ENCODE peak calls at places on chromosome 3, in seven cellular contexts. I is AG04450, Z is A673, K is AG09319, E is DND-41, B is epithelial cell of esophagus, Y is prostate gland. O is an unnamed sample.

GRCh38 chr3:157290761-157291160 is 130.8 kb upstream of the CCNL1 start:
- DNase-seq in K (peak), Y (no peak), I (peak), B (no peak), Z (peak), E (no peak), O (peak)

GRCh38 chr3:44030690-44031344 is 210.9 kb upstream of the TOPAZ1 start:
- DNase-seq in B (no peak), I (no peak), Z (no peak), E (no peak), K (no peak), Y (no peak), O (peak)

GRCh38 chr3:97719156-97719821 is 45.3 kb upstream of the ARL6 start:
- DNase-seq in Z (peak), B (peak), I (peak), E (peak), Y (peak), K (peak), O (peak)

GRCh38 chr3:30747771-30748281 is 141.4 kb downstream of the TGFBR2 start:
- DNase-seq in K (peak), E (peak), Z (peak), B (peak), I (no peak), Y (no peak), O (peak)

GRCh38 chr3:359672-360071 is 163.1 kb downstream of the CHL1 start:
- DNase-seq in B (no peak), I (no peak), Z (no peak), K (no peak), Y (no peak), E (no peak), O (no peak)

GRCh38 chr3:20741381-20741780 is 555.4 kb upstream of the SGO1 start:
- DNase-seq in Y (no peak), K (no peak), I (no peak), B (no peak), E (no peak), Z (no peak), O (no peak)

GRCh38 chr3:43894176-43895049 is 203.7 kb downstream of the ABHD5 start:
- DNase-seq in I (peak), B (peak), K (no peak), Z (peak), Y (peak), E (no peak), O (no peak)

GRCh38 chr3:96354742-96355141 is 459.7 kb upstream of the EPHA6 start:
- DNase-seq in K (no peak), B (peak), I (no peak), Y (no peak), Z (no peak), E (no peak), O (peak)

GRCh38 chr3:134644731-134645514 is 5.9 kb downstream of the KY start:
- DNase-seq in I (no peak), E (no peak), K (no peak), B (no peak), Y (no peak), Z (no peak), O (no peak)

GRCh38 chr3:14222900-14223594 is 44.4 kb downstream of the LSM3 start:
- DNase-seq in B (peak), K (no peak), E (no peak), Y (no peak), Z (no peak), I (no peak), O (no peak)

GRCh38 chr3:44721231-44722102 is 8.0 kb upstream of the ZNF501 start:
- DNase-seq in B (peak), Z (no peak), I (no peak), E (no peak), K (no peak), Y (no peak), O (peak)

GRCh38 chr3:185744997-185745843 is 79.6 kb downstream of the IGF2BP2 start:
- DNase-seq in B (peak), Z (peak), I (peak), Y (no peak), K (no peak), E (no peak), O (peak)

GRCh38 chr3:160296591-160296990 is 71.4 kb downstream of the C3orf80 start:
- DNase-seq in Z (no peak), K (no peak), B (no peak), Y (no peak), E (no peak), I (no peak), O (no peak)

GRCh38 chr3:39166932-39167532 is 13.6 kb upstream of the CSRNP1 start:
- DNase-seq in Y (peak), E (no peak), K (peak), I (no peak), Z (peak), B (peak), O (peak)

GRCh38 chr3:139772539-139773500 is 95.0 kb upstream of the NMNAT3 start:
- DNase-seq in B (peak), E (no peak), I (peak), Z (no peak), K (peak), Y (no peak), O (peak)

GRCh38 chr3:99646107-99646435 is 7.7 kb downstream of the COL8A1 start:
- DNase-seq in I (no peak), Z (peak), Y (no peak), B (peak), K (no peak), E (no peak), O (no peak)

GRCh38 chr3:46386206-46386605 is 15.5 kb downstream of the CCR5 start:
- DNase-seq in B (peak), I (no peak), E (peak), Y (peak), K (no peak), Z (no peak), O (peak)

GRCh38 chr3:56702487-56703315 is 19.6 kb upstream of the TASOR start:
- DNase-seq in B (peak), K (peak), I (peak), Z (peak), Y (peak), E (peak), O (peak)

GRCh38 chr3:56753206-56753605 is 48.5 kb downstream of the ARHGEF3 start:
- DNase-seq in Z (no peak), E (no peak), Y (no peak), K (no peak), B (peak), I (no peak), O (peak)

GRCh38 chr3:67460841-67461240 is 193.6 kb downstream of the SUCLG2 start:
- DNase-seq in B (no peak), I (no peak), Y (no peak), Z (no peak), K (no peak), E (no peak), O (no peak)

GRCh38 chr3:192259661-192260060 is 467.7 kb downstream of the FGF12 start:
- DNase-seq in K (no peak), E (no peak), Y (no peak), B (peak), I (no peak), Z (no peak), O (peak)

GRCh38 chr3:143977326-143978262 is 6.0 kb downstream of the DIPK2A start:
- DNase-seq in I (no peak), E (no peak), K (no peak), Z (no peak), Y (no peak), B (no peak), O (peak)

GRCh38 chr3:148026009-148026588 is 616.9 kb downstream of the ZIC1 start:
- DNase-seq in E (no peak), I (no peak), K (no peak), Z (no peak), B (no peak), Y (no peak), O (no peak)

GRCh38 chr3:14513566-14514322 is 26.4 kb downstream of the GRIP2 start:
- DNase-seq in E (no peak), I (no peak), B (no peak), K (no peak), Z (no peak), Y (no peak), O (no peak)

GRCh38 chr3:172614340-172615274 is 91.4 kb upstream of the TNFSF10 start:
- DNase-seq in K (no peak), E (no peak), B (no peak), I (no peak), Y (no peak), Z (no peak), O (no peak)

GRCh38 chr3:4983739-4984510 is 4.7 kb downstream of the BHLHE40 start:
- DNase-seq in E (peak), Y (no peak), K (peak), I (peak), B (peak), Z (peak), O (peak)

GRCh38 chr3:27090265-27091041 is 278.7 kb downstream of the NEK10 start:
- DNase-seq in Y (no peak), B (no peak), I (no peak), K (no peak), Z (no peak), E (no peak), O (no peak)

GRCh38 chr3:129633751-129634481 is 27.4 kb upstream of the PLXND1 start:
- DNase-seq in Z (no peak), B (peak), E (peak), K (no peak), Y (no peak), I (no peak), O (no peak)

GRCh38 chr3:160444411-160444810 is 5.2 kb downstream of the TRIM59 start:
- DNase-seq in I (no peak), Y (no peak), Z (no peak), E (no peak), K (no peak), B (peak), O (peak)

GRCh38 chr3:138432576-138433240 is 1.7 kb upstream of the ESYT3 start:
- DNase-seq in E (no peak), B (no peak), I (no peak), Z (no peak), Y (no peak), K (no peak), O (no peak)

GRCh38 chr3:37957185-37957936 is 33.2 kb upstream of the VILL start:
- DNase-seq in Y (no peak), E (no peak), Z (no peak), I (no peak), K (no peak), B (no peak), O (no peak)

GRCh38 chr3:37953995-37954394 is 36.6 kb upstream of the VILL start:
- DNase-seq in E (no peak), I (no peak), Y (no peak), Z (peak), B (no peak), K (no peak), O (no peak)

GRCh38 chr3:37955918-37956317 is 34.7 kb upstream of the VILL start:
- DNase-seq in K (no peak), E (no peak), Y (no peak), Z (peak), B (no peak), I (no peak), O (no peak)

GRCh38 chr3:37953226-37953625 is 37.4 kb upstream of the VILL start:
- DNase-seq in K (no peak), E (no peak), I (no peak), B (no peak), Y (no peak), Z (no peak), O (no peak)

GRCh38 chr3:37956353-37957184 is 34.0 kb upstream of the VILL start:
- DNase-seq in B (no peak), E (no peak), Y (no peak), I (no peak), K (no peak), Z (peak), O (no peak)
- TF ChIP-seq CTCF in B (no peak), E (no peak), Y (no peak), I (no peak), K (no peak), Z (no peak), O (no peak)

GRCh38 chr3:41419809-41420208 is 220.5 kb downstream of the CTNNB1 start:
- DNase-seq in E (no peak), I (no peak), Y (no peak), B (no peak), K (no peak), Z (no peak), O (no peak)

GRCh38 chr3:41424543-41425300 is 225.4 kb downstream of the CTNNB1 start:
- DNase-seq in B (peak), K (no peak), Y (no peak), I (no peak), Z (no peak), E (no peak), O (no peak)

GRCh38 chr3:41417574-41417973 is 218.3 kb downstream of the CTNNB1 start:
- DNase-seq in I (no peak), B (no peak), Y (no peak), E (no peak), Z (no peak), K (no peak), O (no peak)

GRCh38 chr3:41418961-41419691 is 219.8 kb downstream of the CTNNB1 start:
- DNase-seq in I (peak), Y (no peak), K (no peak), E (no peak), B (peak), Z (no peak), O (peak)
- TF ChIP-seq CTCF in I (no peak), Y (no peak), K (no peak), E (no peak), B (no peak), Z (no peak), O (no peak)

GRCh38 chr3:51980253-51980652 is 3.1 kb upstream of the ACY1 start:
- DNase-seq in K (no peak), B (no peak), E (no peak), Y (no peak), Z (no peak), I (no peak), O (no peak)

GRCh38 chr3:51982838-51983577 is at the start of gene ACY1:
- DNase-seq in K (peak), B (peak), I (peak), E (peak), Y (peak), Z (peak), O (peak)

GRCh38 chr3:51984269-51984647 is 923 bp downstream of the ACY1 start:
- DNase-seq in E (no peak), Z (no peak), B (no peak), I (no peak), Y (no peak), K (no peak), O (no peak)

GRCh38 chr3:51983578-51984268 is 388 bp downstream of the ACY1 start:
- DNase-seq in Z (no peak), Y (no peak), K (no peak), B (no peak), I (no peak), E (no peak), O (no peak)

GRCh38 chr3:51982352-51982837 is 940 bp upstream of the ACY1 start:
- DNase-seq in I (no peak), E (peak), Y (no peak), B (peak), Z (no peak), K (no peak), O (peak)
- TF ChIP-seq CTCF in I (peak), E (peak), Y (peak), B (peak), Z (peak), K (peak), O (peak)

GRCh38 chr3:102573483-102574028 is 138.7 kb downstream of the ZPLD1 start:
- DNase-seq in I (no peak), B (no peak), E (no peak), Y (no peak), Z (peak), K (no peak), O (no peak)

GRCh38 chr3:102574355-102574754 is 139.5 kb downstream of the ZPLD1 start:
- DNase-seq in B (no peak), K (no peak), I (no peak), E (no peak), Y (no peak), Z (no peak), O (no peak)

GRCh38 chr3:102571030-102571429 is 136.2 kb downstream of the ZPLD1 start:
- DNase-seq in I (no peak), K (no peak), B (no peak), E (no peak), Z (no peak), Y (no peak), O (no peak)

GRCh38 chr3:102571985-102572384 is 137.2 kb downstream of the ZPLD1 start:
- DNase-seq in I (no peak), K (no peak), Y (no peak), E (no peak), Z (no peak), B (no peak), O (no peak)

DNA sequence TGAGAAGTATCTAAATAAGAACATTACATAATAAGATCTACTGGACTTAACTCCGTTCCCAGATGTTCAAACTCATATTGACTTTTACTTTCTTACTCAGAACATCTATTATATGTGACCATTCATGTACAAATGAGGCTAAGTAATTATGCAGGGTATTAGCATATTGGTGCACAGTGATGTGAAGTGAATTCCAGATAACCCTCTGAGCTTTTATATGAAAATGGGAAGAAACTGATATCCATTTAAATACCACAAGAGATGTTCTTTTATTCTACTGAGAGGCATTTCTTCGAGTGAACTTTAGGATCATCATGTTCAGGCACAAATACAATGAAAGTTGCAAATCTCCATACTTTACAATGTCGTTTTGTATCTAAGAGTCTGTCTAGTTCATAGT is 135.7 kb downstream of the ZPLD1 start:
- DNase-seq in I (no peak), B (no peak), Z (peak), K (no peak), E (no peak), Y (no peak), O (no peak)
- TF ChIP-seq CTCF in I (no peak), B (no peak), Z (no peak), K (no peak), E (no peak), Y (no peak), O (no peak)

DNA sequence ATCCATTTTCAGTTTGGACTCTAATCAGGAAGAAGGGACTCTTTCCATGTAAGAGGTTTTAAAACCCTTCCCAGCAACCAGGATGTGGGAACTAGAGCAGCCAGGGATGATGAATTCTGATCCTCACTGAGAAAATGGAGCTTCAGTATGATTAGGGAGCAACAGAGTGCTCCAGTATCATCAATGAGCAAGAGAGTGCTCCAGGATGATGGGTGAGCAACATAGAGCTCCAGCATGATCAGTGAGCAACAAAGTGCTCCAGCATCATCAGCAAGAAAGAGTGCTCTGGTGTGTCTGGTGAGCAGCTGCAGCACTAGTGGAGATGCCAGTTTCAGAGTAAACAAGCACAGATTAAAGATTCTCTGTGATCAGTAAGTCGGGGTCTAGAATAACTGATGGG is 106.4 kb upstream of the LPP start:
- DNase-seq in Y (no peak), K (no peak), Z (no peak), B (no peak), E (no peak), I (no peak), O (no peak)
- TF ChIP-seq CTCF in Y (no peak), K (no peak), Z (no peak), B (no peak), E (no peak), I (no peak), O (no peak)

GRCh38 chr3:35966629-35967464 is 327.5 kb downstream of the ARPP21 start:
- DNase-seq in K (no peak), E (no peak), I (no peak), B (no peak), Y (no peak), Z (no peak), O (no peak)
- TF ChIP-seq CTCF in K (no peak), E (no peak), I (no peak), B (peak), Y (no peak), Z (no peak), O (no peak)

DNA sequence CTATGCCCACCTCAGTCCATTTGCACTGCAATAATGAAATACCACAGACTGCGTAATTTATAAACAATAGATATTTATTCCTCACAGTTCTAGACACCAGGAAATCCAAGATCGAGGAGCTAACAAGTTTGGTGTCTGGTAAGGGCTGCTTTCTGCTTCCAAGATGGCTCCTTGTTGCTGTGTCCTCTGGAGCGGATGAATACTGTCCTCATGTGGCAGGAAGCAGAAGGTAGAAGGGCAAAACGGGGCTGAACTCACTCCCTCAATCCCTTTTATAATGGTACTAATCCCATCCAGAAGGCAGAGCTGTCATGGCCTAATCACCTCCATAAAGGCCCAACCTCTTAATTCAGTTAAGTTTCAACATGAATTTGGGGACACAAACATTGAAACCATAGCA is 75.3 kb downstream of the P2RY1 start:
- DNase-seq in Z (peak), Y (no peak), I (no peak), E (no peak), B (peak), K (no peak), O (no peak)
- TF ChIP-seq CTCF in Z (peak), Y (no peak), I (no peak), E (no peak), B (peak), K (peak), O (no peak)

DNA sequence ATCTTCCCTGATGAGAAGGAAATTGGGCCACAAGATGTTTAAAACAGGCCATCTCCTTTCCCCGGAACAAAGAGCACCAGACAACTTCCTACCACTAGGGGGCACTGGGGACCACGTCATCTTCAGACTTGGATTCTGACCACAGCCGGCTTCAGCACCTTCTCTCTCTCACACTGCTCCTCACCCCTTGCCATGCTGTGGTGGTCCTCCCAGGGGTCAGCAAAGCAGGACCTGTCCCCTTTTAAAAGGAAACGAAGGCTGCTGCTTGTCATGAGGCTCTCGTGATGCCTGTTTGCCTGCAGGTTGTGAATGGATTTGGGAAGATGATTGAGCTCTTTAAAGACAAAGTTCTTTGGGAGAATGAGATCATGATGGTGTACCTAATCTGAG is 16.2 kb downstream of the RFT1 start:
- DNase-seq in Z (peak), I (no peak), K (peak), Y (peak), B (peak), E (peak), O (peak)
- TF ChIP-seq CTCF in Z (peak), I (peak), K (peak), Y (peak), B (peak), E (peak), O (peak)

GRCh38 chr3:23712656-23713559 is 92.8 kb upstream of the UBE2E1 start:
- DNase-seq in K (peak), Y (no peak), Z (no peak), B (peak), I (peak), E (no peak), O (peak)
- TF ChIP-seq CTCF in K (no peak), Y (no peak), Z (no peak), B (no peak), I (peak), E (no peak), O (no peak)